ENCODE peak calls at places on chromosomes 7 and 10, in eight cellular contexts. Z is upper lobe of right lung, K is IMR-90, O is stomach, H is adrenal gland, J is hepatocyte, D is mucosa of descending colon, I is testis. E is an unnamed sample. For H3K4me1 and H3K36me3, the result is how much of the 10 kb centered on the place peaks cover.

GRCh38 chr7:22702516-22702915 is 24.5 kb upstream of the IL6 start:
- DNase-seq in Z (no peak), K (peak), O (no peak), H (no peak), J (no peak), D (no peak), I (no peak), E (no peak)

GRCh38 chr7:112103246-112103645 is 103.0 kb downstream of the DOCK4 start:
- DNase-seq in Z (no peak), K (peak), O (no peak), H (no peak), J (no peak), D (no peak), I (no peak), E (no peak)

GRCh38 chr7:112036071-112036470 is 170.1 kb downstream of the DOCK4 start:
- DNase-seq in Z (no peak), K (peak), O (no peak), H (no peak), J (no peak), D (no peak), I (no peak), E (no peak)

GRCh38 chr7:105017263-105018051 is 3.5 kb downstream of the KMT2E start:
- DNase-seq in Z (no peak), K (no peak), O (no peak), H (no peak), J (no peak), D (no peak), I (no peak), E (no peak)

GRCh38 chr10:29788113-29788512 is 153.3 kb upstream of the SVIL start:
- DNase-seq in Z (no peak), K (no peak), O (no peak), H (no peak), J (no peak), D (no peak), I (no peak), E (no peak)

GRCh38 chr10:63192826-63193225 is 59.7 kb downstream of the NRBF2 start:
- DNase-seq in Z (no peak), K (no peak), O (no peak), H (no peak), J (no peak), D (no peak), I (peak), E (no peak)

GRCh38 chr10:112209534-112210200 is 26.1 kb upstream of the GPAM start:
- DNase-seq in Z (no peak), K (no peak), O (no peak), H (peak), J (peak), D (no peak), I (no peak), E (no peak)

GRCh38 chr10:61863981-61864380 is 37.5 kb upstream of the ARID5B start:
- DNase-seq in Z (no peak), K (no peak), O (no peak), H (no peak), J (no peak), D (no peak), I (no peak), E (no peak)

GRCh38 chr10:119024882-119025281 is 4.6 kb upstream of the NANOS1 start:
- DNase-seq in Z (no peak), K (no peak), O (no peak), H (no peak), J (no peak), D (no peak), I (no peak), E (no peak)

GRCh38 chr10:49613160-49613881 is 516 bp upstream of the CHAT start:
- DNase-seq in Z (peak), K (no peak), O (no peak), H (no peak), J (no peak), D (no peak), I (no peak), E (no peak)

GRCh38 chr10:122446668-122447410 is 7.6 kb upstream of the ARMS2 start:
- DNase-seq in Z (no peak), K (no peak), O (no peak), H (no peak), J (peak), D (no peak), I (no peak), E (no peak)

GRCh38 chr7:106217089-106217542 is 67.7 kb downstream of the NAMPT start:
- DNase-seq in Z (peak), K (peak), O (peak), H (peak), J (peak), D (peak), I (peak), E (peak)

GRCh38 chr10:21519981-21520436 is 5.5 kb downstream of the SKIDA1 start:
- DNase-seq in Z (no peak), K (peak), O (no peak), H (peak), J (peak), D (no peak), I (no peak), E (no peak)

DNA sequence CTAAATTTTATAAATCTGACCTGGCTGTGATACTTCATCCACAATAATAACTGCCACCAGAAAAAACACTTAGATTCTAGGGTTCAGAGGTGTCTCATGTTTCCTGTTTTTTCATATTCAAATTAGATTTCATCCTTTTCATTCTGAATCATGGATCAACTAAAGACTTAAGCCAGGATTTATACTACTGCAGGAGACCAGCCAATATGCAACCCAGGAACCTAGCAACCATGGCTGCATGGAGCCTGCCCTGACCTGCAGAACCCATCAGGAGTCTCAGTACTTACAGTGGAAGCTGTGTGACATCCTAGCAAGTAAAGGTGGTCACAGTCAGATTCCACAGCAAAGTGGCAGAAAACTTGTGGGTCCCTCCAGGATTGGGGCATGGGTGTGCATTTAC is 40.5 kb upstream of the RNF148 start:
- DNase-seq in Z (no peak), K (no peak), O (no peak), H (no peak), J (no peak), D (no peak), I (no peak), E (no peak)
- H3K4me1 ChIP-seq in Z (under half), K (under half), O (under half), H (under half), J (under half), D (under half), I (under half), E (under half)

GRCh38 chr10:123678376-123678775 is 12.2 kb downstream of the GPR26 start:
- DNase-seq in Z (no peak), K (no peak), O (no peak), H (no peak), J (no peak), D (no peak), I (no peak), E (no peak)
- TF ChIP-seq CTCF in Z (no peak), K (no peak), O (no peak), H (no peak), J (no peak), D (no peak), I (no peak), E (no peak)

DNA sequence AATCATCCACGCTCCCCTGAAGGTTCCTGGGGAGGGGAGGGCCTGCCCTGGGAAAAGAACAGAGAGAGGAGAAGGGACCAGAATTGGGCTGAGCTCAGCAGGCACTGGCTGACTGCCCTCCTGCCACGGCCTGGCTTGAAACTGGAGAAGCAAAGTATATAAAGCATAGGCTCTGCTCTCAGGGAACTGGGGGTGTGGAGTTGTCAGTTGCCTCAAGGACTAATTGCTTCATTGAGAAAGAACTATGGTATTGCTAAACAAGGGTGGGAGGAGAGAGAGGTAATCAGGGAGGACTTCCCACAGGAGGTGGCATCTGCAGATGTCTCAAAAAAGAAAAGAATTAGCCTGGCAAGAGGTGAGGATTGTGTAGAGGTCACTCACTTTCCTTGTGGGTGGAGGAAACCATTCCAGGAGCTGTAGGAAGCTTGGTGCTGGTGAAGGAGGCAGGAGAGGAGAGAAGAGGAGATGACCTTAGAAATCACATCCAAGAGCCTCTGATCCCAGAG is 2.2 kb downstream of the PILRB start:
- DNase-seq in Z (peak), K (no peak), O (no peak), H (no peak), J (no peak), D (peak), I (no peak), E (no peak)
- H3K36me3 ChIP-seq in Z (half or more), K (half or more), O (half or more), H (half or more), J (under half), D (under half), I (under half), E (under half)

GRCh38 chr10:70193391-70193844 is 23.1 kb upstream of the SAR1A start:
- DNase-seq in Z (no peak), K (no peak), O (no peak), H (no peak), J (peak), D (no peak), I (no peak), E (no peak)
- H3K4me1 ChIP-seq in Z (under half), K (under half), O (under half), H (under half), J (under half), D (under half), I (under half), E (under half)

DNA sequence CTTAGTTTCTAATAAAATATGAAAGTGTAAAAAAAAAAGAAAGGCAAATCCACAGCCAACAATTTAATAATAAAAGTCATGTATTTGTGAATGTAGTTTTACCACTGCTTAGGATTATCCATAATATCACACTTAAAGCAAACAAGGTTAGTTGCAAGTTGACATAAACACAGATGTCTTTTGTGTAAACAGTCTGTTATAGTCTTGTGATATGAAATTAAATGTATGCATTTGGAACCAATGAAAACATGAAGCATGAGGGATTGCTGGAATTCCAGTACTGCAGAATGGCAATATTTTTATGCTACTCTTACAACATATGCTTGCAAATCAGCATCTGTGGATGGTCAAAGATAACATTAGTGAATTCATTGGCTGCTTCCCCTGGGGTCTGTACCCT is 148.1 kb downstream of the DNAJB9 start:
- DNase-seq in Z (no peak), K (no peak), O (no peak), H (no peak), J (no peak), D (no peak), I (no peak), E (no peak)
- TF ChIP-seq CTCF in Z (no peak), K (no peak), O (no peak), H (no peak), J (no peak), D (no peak), I (no peak), E (no peak)

GRCh38 chr10:100153239-100153840 is 32.5 kb downstream of the ERLIN1 start:
- DNase-seq in Z (no peak), K (no peak), O (no peak), H (no peak), J (no peak), D (no peak), I (no peak), E (no peak)
- H3K36me3 ChIP-seq in Z (half or more), K (under half), O (half or more), H (half or more), J (under half), D (under half), I (under half), E (under half)

DNA sequence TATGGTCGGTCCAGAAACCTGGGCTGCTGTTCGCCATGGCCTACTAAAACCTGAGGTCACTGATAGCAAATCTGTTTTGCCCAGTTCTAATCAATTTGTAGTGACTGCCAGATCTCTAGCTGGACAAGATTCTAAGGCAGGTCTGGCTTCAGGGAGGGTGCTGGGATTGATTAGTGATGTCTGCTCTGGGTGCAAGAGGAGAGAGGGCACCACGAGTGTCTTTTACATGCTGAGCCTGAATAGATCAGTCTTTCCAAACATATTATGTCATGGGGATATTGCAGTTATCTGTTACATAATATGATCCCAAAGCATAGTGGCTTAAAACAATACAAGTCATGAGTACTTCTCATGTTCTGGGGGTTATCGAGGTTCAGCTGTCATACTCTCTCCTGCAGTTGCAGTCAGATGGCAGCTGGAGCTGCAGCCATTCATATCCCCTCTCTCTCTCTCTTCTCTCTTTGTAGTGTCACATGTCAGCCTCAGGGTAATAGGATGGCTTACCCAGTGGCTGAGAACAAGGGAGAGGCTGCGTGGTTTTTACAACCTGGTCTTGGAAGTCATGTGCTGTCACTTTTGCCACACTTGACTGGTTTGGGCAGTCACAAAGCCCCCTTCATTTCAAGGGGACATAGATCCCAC is 26.0 kb downstream of the SLC29A3 start:
- DNase-seq in Z (no peak), K (no peak), O (no peak), H (no peak), J (no peak), D (no peak), I (no peak), E (no peak)
- H3K4me1 ChIP-seq in Z (under half), K (under half), O (under half), H (under half), J (half or more), D (under half), I (under half), E (under half)

DNA sequence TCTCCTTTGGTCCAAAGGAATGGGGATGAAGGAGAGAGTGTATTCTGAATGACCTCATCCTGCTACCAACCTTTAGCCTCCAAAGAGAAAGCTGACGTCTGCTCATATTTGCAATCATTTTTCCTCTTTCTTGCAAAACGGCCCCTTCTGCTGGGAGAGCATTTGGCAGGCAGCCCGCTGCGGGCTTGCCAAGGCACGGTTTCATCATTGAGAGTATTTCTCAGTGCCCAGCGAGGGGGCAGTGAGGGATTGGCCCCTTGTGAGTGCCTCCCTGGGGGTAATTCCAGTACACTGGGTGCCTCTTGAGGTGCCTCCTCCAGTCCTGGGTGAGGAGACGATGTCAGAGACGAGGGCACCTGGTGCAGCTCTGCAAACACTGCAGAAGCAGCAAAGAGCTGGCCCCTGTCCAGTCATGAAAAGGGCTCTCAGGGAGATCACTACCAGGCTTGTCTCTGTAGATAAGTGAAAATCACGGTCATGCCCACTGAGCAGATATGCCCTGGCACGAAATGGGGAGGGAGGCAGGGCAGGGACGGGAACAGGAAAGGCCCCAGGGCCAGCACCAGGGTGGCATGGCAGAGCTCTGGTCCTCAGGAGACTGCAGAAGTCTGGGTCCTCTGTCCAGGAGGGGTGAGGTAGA is 48.7 kb upstream of the SHH start:
- DNase-seq in Z (peak), K (peak), O (peak), H (peak), J (peak), D (no peak), I (peak), E (peak)
- TF ChIP-seq CTCF in Z (no peak), K (no peak), O (no peak), H (peak), J (no peak), D (no peak), I (no peak), E (no peak)

GRCh38 chr7:99489235-99489634 is 10.8 kb downstream of the ZNF394 start:
- DNase-seq in Z (no peak), K (no peak), O (no peak), H (no peak), J (no peak), D (peak), I (no peak), E (no peak)

GRCh38 chr7:99490878-99491277 is 9.2 kb downstream of the ZNF394 start:
- DNase-seq in Z (no peak), K (no peak), O (no peak), H (no peak), J (no peak), D (peak), I (no peak), E (no peak)

GRCh38 chr7:99485094-99485493 is 12.4 kb downstream of the ZNF789 start:
- DNase-seq in Z (no peak), K (no peak), O (no peak), H (no peak), J (no peak), D (no peak), I (no peak), E (no peak)
- H3K36me3 ChIP-seq in Z (under half), K (under half), O (half or more), H (under half), J (under half), D (under half), I (under half), E (under half)